ENCODE peak calls at places on chromosomes 7 and 10, in six cellular contexts. M, P, Z, B, N and A are unnamed samples.

GRCh38 chr7:174704-175103 is 17.7 kb upstream of the FAM20C start:
- DNase-seq in Z (no peak), P (no peak), B (no peak), M (no peak), N (no peak), A (no peak)

GRCh38 chr10:62323751-62324150 is 50.4 kb upstream of the ZNF365 start:
- DNase-seq in M (no peak), Z (no peak), P (no peak), B (peak), N (no peak), A (no peak)

GRCh38 chr10:124379609-124380193 is 39.0 kb downstream of the OAT start:
- DNase-seq in Z (no peak), P (no peak), B (no peak), N (no peak), M (no peak), A (no peak)

GRCh38 chr10:69160809-69161225 is 19.2 kb upstream of the SUPV3L1 start:
- DNase-seq in M (no peak), P (no peak), N (no peak), Z (no peak), B (peak), A (no peak)

GRCh38 chr10:113739031-113739430 is 12.5 kb upstream of the PLEKHS1 start:
- DNase-seq in P (no peak), Z (no peak), B (no peak), M (no peak), N (no peak), A (no peak)

GRCh38 chr7:137953043-137953691 is 48.7 kb downstream of the CREB3L2 start:
- DNase-seq in B (peak), P (no peak), M (no peak), N (no peak), Z (no peak), A (no peak)

GRCh38 chr10:13776861-13777301 is 190.1 kb downstream of the PRPF18 start:
- DNase-seq in N (no peak), B (peak), P (no peak), M (no peak), Z (no peak), A (peak)

GRCh38 chr7:28096713-28097112 is 83.9 kb downstream of the JAZF1 start:
- DNase-seq in N (peak), B (peak), P (no peak), M (peak), Z (peak), A (peak)